ENCODE peak calls at places on chromosomes 12 and 14, in seven cellular contexts. T is NCI-H2171 treated with DMSO at 0.1 percent for 48 hours; F is activated CD4-positive, alpha-beta T cell treated with anti-CD3 and anti-CD28 coated beads, Interleukin-2, amount 50 U/mL, for 1 hour; Q is NCI-H1048; G is hepatocyte; D is B cell; W is germinal center. C is an unnamed sample.
A peak's percentile ranks its signal among the peaks of the same experiment; 100 is the strongest.

GRCh38 chr12:122306407-122306806 is 40.1 kb upstream of the VPS33A start:
- DNase-seq in D (no peak), T (no peak), F (no peak), W (no peak), Q (no peak), G (no peak), C (no peak)

GRCh38 chr12:5096241-5096880 is 52.7 kb downstream of the KCNA5 start:
- DNase-seq in F (no peak), W (no peak), T (no peak), G (no peak), Q (no peak), D (no peak), C (no peak)

GRCh38 chr12:33322519-33322918 is 117.1 kb downstream of the SYT10 start:
- DNase-seq in F (no peak), T (peak; percentile 11), D (no peak), Q (peak; percentile 36), W (no peak), G (no peak), C (no peak)

GRCh38 chr12:109914461-109914860 is 14.4 kb downstream of the TCHP start:
- DNase-seq in G (no peak), F (no peak), Q (no peak), D (no peak), W (no peak), T (no peak), C (no peak)

GRCh38 chr12:104433061-104433460 is 23.7 kb upstream of the CHST11 start:
- DNase-seq in F (no peak), W (no peak), G (no peak), Q (no peak), T (no peak), D (no peak), C (no peak)

GRCh38 chr12:111971800-111972199 is 41.2 kb downstream of the TMEM116 start:
- DNase-seq in G (no peak), W (no peak), D (no peak), T (no peak), Q (no peak), F (no peak), C (no peak)

GRCh38 chr14:22842211-22843122 is 6.1 kb downstream of the MMP14 start:
- DNase-seq in G (no peak), Q (no peak), T (no peak), D (peak; percentile 20), W (no peak), F (no peak), C (no peak)

GRCh38 chr14:76957224-76957881 is 71.2 kb downstream of the IRF2BPL start:
- DNase-seq in Q (no peak), G (no peak), F (no peak), W (no peak), T (no peak), D (no peak), C (no peak)

GRCh38 chr12:67400742-67401141 is 131.6 kb downstream of the CAND1 start:
- DNase-seq in Q (no peak), F (no peak), D (no peak), G (no peak), T (no peak), W (no peak), C (no peak)

GRCh38 chr12:13313886-13314285 is 117.4 kb downstream of the EMP1 start:
- DNase-seq in W (no peak), D (no peak), T (no peak), F (no peak), Q (no peak), G (no peak), C (no peak)

GRCh38 chr14:59061292-59061691 is 127.2 kb upstream of the DAAM1 start:
- DNase-seq in Q (no peak), T (no peak), F (no peak), W (no peak), D (no peak), G (no peak), C (no peak)

GRCh38 chr12:5222011-5222461 is 178.4 kb downstream of the KCNA5 start:
- DNase-seq in G (no peak), D (no peak), Q (no peak), W (no peak), F (no peak), T (no peak), C (peak; percentile 31)

GRCh38 chr14:64444984-64445845 is 20.1 kb upstream of the AKAP5 start:
- DNase-seq in F (peak; percentile 5), D (peak; percentile 70), T (peak; percentile 38), G (peak; percentile 20), Q (no peak), W (peak; percentile 61), C (no peak)

GRCh38 chr14:73241481-73242165 is 4.3 kb downstream of the PAPLN start:
- DNase-seq in W (no peak), G (no peak), T (no peak), Q (no peak), F (no peak), D (no peak), C (no peak)